ENCODE peak calls at places on chromosomes 1 and 21, in seven cellular contexts. D is cardiac muscle cell, P is pancreas, G is left ventricle myocardium inferior, Q is aorta, O is iPS DF 6.9, A is ovary. Z is an unnamed sample. For H3K9me3 and H3K27me3, the result is how much of the 10 kb centered on the place peaks cover.

GRCh38 chr1:164912290-164912689 is 353.3 kb downstream of the PBX1 start:
- DNase-seq in P (no peak), A (no peak), D (no peak), G (peak), Q (no peak), O (no peak), Z (no peak)

GRCh38 chr1:174160109-174160473 is 771 bp downstream of the RABGAP1L start:
- DNase-seq in O (no peak), P (peak), D (peak), A (peak), G (peak), Q (peak), Z (peak)

GRCh38 chr1:18900303-18900841 is 2.0 kb downstream of the ALDH4A1 start:
- DNase-seq in G (no peak), D (no peak), O (no peak), P (no peak), Q (no peak), A (no peak), Z (no peak)

GRCh38 chr1:170586942-170587593 is 55.1 kb downstream of the GORAB start:
- DNase-seq in A (peak), O (no peak), P (no peak), G (no peak), D (no peak), Q (no peak), Z (no peak)

GRCh38 chr1:155011004-155011416 is 8.4 kb downstream of the ZBTB7B start:
- DNase-seq in Q (no peak), G (no peak), P (no peak), D (no peak), A (no peak), O (no peak), Z (no peak)

GRCh38 chr1:21781971-21782867 is 730 bp downstream of the USP48 start:
- DNase-seq in G (no peak), O (no peak), P (no peak), D (peak), Q (peak), A (no peak), Z (peak)

GRCh38 chr1:108316545-108316944 is 72.7 kb upstream of the NBPF4 start:
- DNase-seq in O (no peak), G (no peak), D (no peak), P (no peak), A (no peak), Q (no peak), Z (no peak)

GRCh38 chr1:233613252-233614172 is at the start of gene KCNK1:
- DNase-seq in Q (peak), P (peak), D (peak), G (peak), O (no peak), A (peak), Z (peak)

GRCh38 chr21:42590431-42591131 is 62.8 kb upstream of the PDE9A start:
- DNase-seq in D (no peak), O (no peak), A (no peak), G (no peak), Q (no peak), P (no peak), Z (no peak)

GRCh38 chr1:34827341-34827941 is 32.1 kb downstream of the SMIM12 start:
- DNase-seq in A (no peak), G (no peak), O (no peak), Q (no peak), D (no peak), P (no peak), Z (no peak)

GRCh38 chr1:21906173-21907078 is 30.7 kb downstream of the HSPG2 start:
- DNase-seq in D (no peak), O (no peak), Q (peak), G (peak), P (no peak), A (peak), Z (no peak)

GRCh38 chr1:3874736-3875135 is 17.5 kb downstream of the DFFB start:
- DNase-seq in P (no peak), G (no peak), O (no peak), D (no peak), Q (peak), A (no peak), Z (no peak)

GRCh38 chr1:110875216-110875731 is 2.3 kb downstream of the CD53 start:
- DNase-seq in G (no peak), Q (no peak), D (no peak), P (no peak), O (no peak), A (no peak), Z (no peak)

GRCh38 chr21:44511219-44511937 is 28.6 kb downstream of the KRTAP10-1 start:
- DNase-seq in A (no peak), G (no peak), D (no peak), O (no peak), P (no peak), Q (no peak), Z (no peak)

GRCh38 chr1:86378813-86379212 is 17.3 kb downstream of the ODF2L start:
- DNase-seq in G (no peak), A (no peak), P (no peak), O (no peak), Q (no peak), D (no peak), Z (no peak)

GRCh38 chr1:234842726-234843641 is 233.0 kb upstream of the IRF2BP2 start:
- DNase-seq in D (peak), O (no peak), P (no peak), A (no peak), G (peak), Q (peak), Z (no peak)

GRCh38 chr1:6805004-6805416 is 19.8 kb downstream of the CAMTA1 start:
- DNase-seq in G (no peak), P (no peak), O (no peak), D (no peak), Q (no peak), A (no peak), Z (no peak)

GRCh38 chr21:42443181-42443785 is 39.6 kb downstream of the UBASH3A start:
- DNase-seq in A (no peak), Q (no peak), D (no peak), O (no peak), P (no peak), G (no peak), Z (no peak)

GRCh38 chr1:172581779-172582178 is 48.8 kb downstream of the SUCO start:
- DNase-seq in A (no peak), P (no peak), G (no peak), O (no peak), D (no peak), Q (no peak), Z (no peak)

GRCh38 chr1:172662464-172663109 is 3.7 kb downstream of the FASLG start:
- DNase-seq in Q (peak), D (no peak), O (no peak), G (peak), P (no peak), A (no peak), Z (peak)

GRCh38 chr1:111507411-111508201 is 4.2 kb upstream of the ADORA3 start:
- DNase-seq in O (peak), P (no peak), G (peak), A (peak), D (peak), Q (peak), Z (peak)

GRCh38 chr21:18384771-18385170 is 18.8 kb downstream of the TMPRSS15 start:
- DNase-seq in O (peak), Q (no peak), P (no peak), D (peak), A (no peak), G (no peak), Z (no peak)

GRCh38 chr21:44255519-44255981 is 6.1 kb downstream of the DNMT3L start:
- DNase-seq in O (no peak), G (no peak), A (peak), D (no peak), P (no peak), Q (no peak), Z (peak)

GRCh38 chr1:38028671-38029070 is 16.1 kb downstream of the UTP11 start:
- DNase-seq in D (no peak), A (no peak), G (no peak), O (no peak), P (no peak), Q (no peak), Z (peak)

GRCh38 chr1:11178021-11179015 is 10.8 kb upstream of the ANGPTL7 start:
- DNase-seq in G (no peak), A (no peak), Q (no peak), P (no peak), D (peak), O (no peak), Z (no peak)

GRCh38 chr1:21749109-21749508 is 33.8 kb downstream of the USP48 start:
- DNase-seq in P (no peak), D (no peak), G (no peak), Q (no peak), O (no peak), A (no peak), Z (no peak)

GRCh38 chr1:53468374-53468773 is 9.2 kb downstream of the DMRTB1 start:
- DNase-seq in D (no peak), G (no peak), P (no peak), Q (no peak), O (no peak), A (no peak), Z (no peak)

GRCh38 chr21:37787456-37787855 is 128.8 kb downstream of the KCNJ6 start:
- DNase-seq in Q (no peak), G (no peak), D (no peak), O (no peak), A (no peak), P (no peak), Z (peak)

GRCh38 chr1:219177363-219177762 is 3.7 kb downstream of the LYPLAL1 start:
- DNase-seq in Q (no peak), D (no peak), G (no peak), P (no peak), O (no peak), A (no peak), Z (peak)

GRCh38 chr1:173082913-173083312 is 32.2 kb upstream of the TNFSF18 start:
- DNase-seq in G (no peak), P (no peak), Q (no peak), O (no peak), A (no peak), D (no peak), Z (no peak)

GRCh38 chr1:20329793-20330542 is 39.3 kb downstream of the VWA5B1 start:
- DNase-seq in O (no peak), D (no peak), A (no peak), Q (no peak), G (no peak), P (no peak), Z (no peak)

GRCh38 chr1:229060140-229060539 is 210.8 kb upstream of the RAB4A start:
- DNase-seq in A (no peak), D (no peak), P (no peak), O (no peak), G (no peak), Q (no peak), Z (no peak)

GRCh38 chr1:78440381-78440793 is 50.4 kb upstream of the PTGFR start:
- DNase-seq in A (no peak), Q (no peak), D (no peak), P (no peak), O (no peak), G (no peak), Z (no peak)

GRCh38 chr1:246078126-246078887 is 428.8 kb downstream of the SMYD3 start:
- DNase-seq in P (no peak), O (no peak), Q (no peak), A (no peak), G (no peak), D (no peak), Z (no peak)

GRCh38 chr1:234607091-234608025 is 2.6 kb downstream of the IRF2BP2 start:
- DNase-seq in D (peak), G (peak), A (peak), P (peak), Q (peak), O (no peak), Z (peak)

GRCh38 chr1:12276225-12276624 is 46.4 kb downstream of the VPS13D start:
- DNase-seq in A (peak), Q (no peak), D (peak), G (no peak), O (peak), P (peak), Z (no peak)

GRCh38 chr1:15089244-15089992 is 64.1 kb upstream of the TMEM51 start:
- DNase-seq in Q (no peak), D (no peak), G (no peak), P (peak), O (no peak), A (no peak), Z (no peak)

GRCh38 chr1:229253170-229253974 is 17.5 kb upstream of the RAB4A start:
- DNase-seq in P (no peak), A (no peak), O (no peak), G (no peak), Q (no peak), D (no peak), Z (no peak)

GRCh38 chr1:43540653-43541071 is 10.0 kb downstream of the PTPRF start:
- DNase-seq in A (peak), D (no peak), P (no peak), O (no peak), G (no peak), Q (peak), Z (peak)

GRCh38 chr1:115595279-115596079 is 46.3 kb upstream of the VANGL1 start:
- DNase-seq in G (peak), Q (peak), O (peak), A (peak), P (peak), D (peak), Z (peak)

GRCh38 chr1:115596080-115596795 is 45.5 kb upstream of the VANGL1 start:
- DNase-seq in D (no peak), O (no peak), Q (no peak), P (no peak), A (no peak), G (no peak), Z (no peak)

GRCh38 chr1:115592264-115592663 is 49.5 kb upstream of the VANGL1 start:
- DNase-seq in G (no peak), D (no peak), A (no peak), P (no peak), Q (no peak), O (no peak), Z (no peak)

GRCh38 chr1:115593365-115594259 is 48.2 kb upstream of the VANGL1 start:
- DNase-seq in P (no peak), O (no peak), A (no peak), G (no peak), D (no peak), Q (no peak), Z (no peak)
- H3K9me3 ChIP-seq in P (under half), O (under half), A (under half), G (under half), D (under half), Q (under half), Z (under half)

DNA sequence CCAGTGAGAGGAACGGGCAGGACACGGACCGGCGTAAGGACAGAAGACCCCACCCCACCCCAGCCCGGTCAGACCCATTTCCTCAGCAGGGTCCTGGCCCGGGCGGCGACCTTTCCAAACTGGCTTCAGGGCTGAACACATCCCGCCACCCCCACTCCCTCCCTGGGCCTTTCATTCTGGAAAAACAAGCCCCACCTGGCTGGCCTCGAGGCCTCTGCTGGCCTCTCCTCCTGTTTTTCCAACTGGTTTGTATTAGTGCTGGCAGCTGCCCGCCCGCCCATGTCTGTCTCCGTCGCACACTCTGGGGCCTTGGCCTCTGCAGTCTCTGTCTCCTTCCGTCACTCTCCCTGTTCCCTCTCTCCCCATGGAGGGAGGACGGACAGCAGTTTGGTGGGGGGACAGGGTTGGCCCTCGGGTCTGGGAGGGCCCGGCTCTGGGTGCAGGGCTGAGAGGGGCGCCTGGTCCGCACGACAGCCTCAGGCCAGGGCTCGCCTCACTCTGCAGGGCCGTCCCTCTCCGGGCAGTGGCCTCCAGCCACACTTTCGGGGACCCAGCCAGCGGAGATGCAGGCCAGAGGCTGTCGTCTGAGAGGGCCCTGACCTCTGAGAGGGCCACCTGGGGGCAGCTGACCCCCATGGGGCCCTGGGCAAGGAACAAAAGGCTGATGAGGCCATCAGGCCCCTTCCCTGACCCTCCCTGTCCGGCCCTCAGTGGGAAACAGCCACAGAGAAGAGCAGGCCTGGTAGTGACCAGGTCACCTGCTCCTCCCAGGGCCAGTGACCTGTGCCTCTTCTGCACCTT is 1.5 kb upstream of the MXRA8 start:
- DNase-seq in O (no peak), Q (peak), D (no peak), A (peak), P (no peak), G (peak), Z (no peak)
- H3K27me3 ChIP-seq in O (under half), Q (under half), D (under half), A (under half), P (under half), G (half or more), Z (under half)

GRCh38 chr1:248597589-248597988 is at the start of gene OR2T10:
- DNase-seq in G (no peak), O (no peak), P (no peak), A (no peak), D (no peak), Q (no peak), Z (no peak)
- H3K9me3 ChIP-seq in G (under half), O (under half), P (under half), A (under half), D (under half), Q (under half), Z (under half)

GRCh38 chr1:119764220-119764619 is 4.5 kb downstream of the HMGCS2 start:
- DNase-seq in A (no peak), G (no peak), P (no peak), D (no peak), Q (no peak), O (no peak), Z (no peak)
- H3K27me3 ChIP-seq in A (under half), G (under half), P (under half), D (under half), Q (under half), O (under half), Z (under half)

GRCh38 chr21:21137986-21138385 is 139.8 kb downstream of the NCAM2 start:
- DNase-seq in Q (no peak), D (no peak), P (no peak), G (no peak), A (no peak), O (no peak), Z (peak)
- H3K9me3 ChIP-seq in Q (under half), D (under half), P (under half), G (under half), A (under half), O (under half), Z (under half)

Z was measured in adrenal gland.